ENCODE peak calls at places on chromosomes 5 and 9, in six cellular contexts. Q is stimulated activated CD4-positive, alpha-beta T cell treated with anti-CD3 and anti-CD28 coated beads, TNF-alpha, amount 100 ng/mL, for 24 hours; H is activated T-helper 2 cell treated with anti-CD3 and anti-CD28 coated beads, Interferon-gamma antibody, Interleukin-2, Interleukin-4, amounts not matched to agents 10 μg/mL and 5 μg/mL and 100 μg/mL, durations not matched to agents 14 hours and 24 hours and 36 hours; S is Caki2; M is GM23248; F is uterus. U is an unnamed sample.

GRCh38 chr5:78985407-78986223 is 505 bp upstream of the ARSB start:
- DNase-seq in Q (peak), H (peak), S (peak), M (peak), F (peak), U (no peak)

GRCh38 chr5:157459715-157460599 is at the start of gene NIPAL4:
- DNase-seq in Q (peak), H (no peak), S (no peak), M (peak), F (no peak), U (no peak)

GRCh38 chr5:177023247-177023703 is 779 bp downstream of the ZNF346 start:
- DNase-seq in Q (no peak), H (no peak), S (peak), M (peak), F (no peak), U (no peak)

GRCh38 chr5:149724884-149725283 is 5.2 kb upstream of the PPARGC1B start:
- DNase-seq in Q (no peak), H (no peak), S (no peak), M (no peak), F (no peak), U (no peak)

GRCh38 chr5:151239237-151239861 is 13.6 kb upstream of the GM2A start:
- DNase-seq in Q (no peak), H (peak), S (peak), M (peak), F (peak), U (no peak)

GRCh38 chr5:67799732-67800234 is 415.8 kb upstream of the PIK3R1 start:
- DNase-seq in Q (no peak), H (no peak), S (no peak), M (peak), F (peak), U (no peak)

GRCh38 chr9:115289757-115290208 is 171.8 kb upstream of the TNC start:
- DNase-seq in Q (no peak), H (no peak), S (peak), M (peak), F (no peak), U (no peak)

GRCh38 chr5:39017504-39017903 is 56.7 kb downstream of the RICTOR start:
- DNase-seq in Q (no peak), H (no peak), S (no peak), M (no peak), F (no peak), U (no peak)

GRCh38 chr9:37575511-37575914 is 667 bp downstream of the FBXO10 start:
- DNase-seq in Q (no peak), H (no peak), S (no peak), M (peak), F (no peak), U (no peak)

GRCh38 chr5:180026725-180027448 is 44.7 kb downstream of the RNF130 start:
- DNase-seq in Q (no peak), H (no peak), S (no peak), M (no peak), F (no peak), U (no peak)